ENCODE peak calls at places on chromosome 1, in six cellular contexts. One of them, this sample, is unnamed.

GRCh38 chr1:203807211-203807610 is 11.8 kb downstream of the ZBED6 start:
- DNase-seq in BJ: peak
- DNase-seq in tibial nerve: no peak
- DNase-seq in CD14-positive monocyte: no peak
- DNase-seq in cardiac muscle cell: no peak
- DNase-seq in OCI-LY7: no peak
- DNase-seq in this sample: no peak

GRCh38 chr1:185499986-185500626 is 183.1 kb upstream of the IVNS1ABP start:
- DNase-seq in tibial nerve: no peak
- DNase-seq in BJ: peak
- DNase-seq in cardiac muscle cell: no peak
- DNase-seq in OCI-LY7: no peak
- DNase-seq in CD14-positive monocyte: no peak
- DNase-seq in this sample: no peak

GRCh38 chr1:234699795-234700665 is 90.1 kb upstream of the IRF2BP2 start:
- DNase-seq in cardiac muscle cell: peak
- DNase-seq in BJ: peak
- DNase-seq in tibial nerve: no peak
- DNase-seq in CD14-positive monocyte: peak
- DNase-seq in OCI-LY7: no peak
- DNase-seq in this sample: no peak

GRCh38 chr1:199931666-199932377 is 95.7 kb upstream of the NR5A2 start:
- DNase-seq in CD14-positive monocyte: peak
- DNase-seq in tibial nerve: no peak
- DNase-seq in BJ: no peak
- DNase-seq in OCI-LY7: peak
- DNase-seq in cardiac muscle cell: no peak
- DNase-seq in this sample: no peak

GRCh38 chr1:218850367-218850766 is 323.3 kb upstream of the LYPLAL1 start:
- DNase-seq in OCI-LY7: no peak
- DNase-seq in CD14-positive monocyte: no peak
- DNase-seq in cardiac muscle cell: no peak
- DNase-seq in BJ: no peak
- DNase-seq in tibial nerve: no peak
- DNase-seq in this sample: no peak

GRCh38 chr1:197222025-197222685 is 45.9 kb upstream of the CRB1 start:
- DNase-seq in BJ: no peak
- DNase-seq in tibial nerve: no peak
- DNase-seq in cardiac muscle cell: no peak
- DNase-seq in OCI-LY7: no peak
- DNase-seq in CD14-positive monocyte: no peak
- DNase-seq in this sample: no peak

GRCh38 chr1:88877382-88877825 is 14.0 kb downstream of the GTF2B start:
- DNase-seq in OCI-LY7: peak
- DNase-seq in tibial nerve: no peak
- DNase-seq in cardiac muscle cell: peak
- DNase-seq in CD14-positive monocyte: no peak
- DNase-seq in BJ: no peak
- DNase-seq in this sample: no peak

GRCh38 chr1:10941891-10942541 is 70.4 kb upstream of the TARDBP start:
- DNase-seq in OCI-LY7: peak
- DNase-seq in CD14-positive monocyte: no peak
- DNase-seq in tibial nerve: peak
- DNase-seq in BJ: no peak
- DNase-seq in cardiac muscle cell: peak
- DNase-seq in this sample: peak

GRCh38 chr1:105317976-105318375 is 1568.3 kb downstream of the AMY1C start:
- DNase-seq in cardiac muscle cell: no peak
- DNase-seq in BJ: no peak
- DNase-seq in OCI-LY7: no peak
- DNase-seq in CD14-positive monocyte: no peak
- DNase-seq in tibial nerve: no peak
- DNase-seq in this sample: no peak

GRCh38 chr1:18684306-18684705 is 53.7 kb downstream of the PAX7 start:
- DNase-seq in BJ: no peak
- DNase-seq in CD14-positive monocyte: no peak
- DNase-seq in OCI-LY7: no peak
- DNase-seq in cardiac muscle cell: no peak
- DNase-seq in tibial nerve: no peak
- DNase-seq in this sample: no peak

GRCh38 chr1:204257446-204257845 is 43.7 kb upstream of the GOLT1A start:
- DNase-seq in OCI-LY7: no peak
- DNase-seq in BJ: no peak
- DNase-seq in tibial nerve: no peak
- DNase-seq in CD14-positive monocyte: no peak
- DNase-seq in cardiac muscle cell: no peak
- DNase-seq in this sample: no peak

GRCh38 chr1:197660389-197660788 is 114.9 kb downstream of the DENND1B start:
- DNase-seq in BJ: no peak
- DNase-seq in CD14-positive monocyte: no peak
- DNase-seq in OCI-LY7: no peak
- DNase-seq in cardiac muscle cell: no peak
- DNase-seq in tibial nerve: no peak
- DNase-seq in this sample: no peak

GRCh38 chr1:172697463-172698100 is 38.7 kb downstream of the FASLG start:
- DNase-seq in BJ: no peak
- DNase-seq in OCI-LY7: peak
- DNase-seq in tibial nerve: no peak
- DNase-seq in cardiac muscle cell: no peak
- DNase-seq in CD14-positive monocyte: no peak
- DNase-seq in this sample: no peak

GRCh38 chr1:163999131-163999530 is 559.9 kb upstream of the PBX1 start:
- DNase-seq in CD14-positive monocyte: no peak
- DNase-seq in BJ: no peak
- DNase-seq in cardiac muscle cell: no peak
- DNase-seq in OCI-LY7: no peak
- DNase-seq in tibial nerve: no peak
- DNase-seq in this sample: no peak

GRCh38 chr1:110457206-110457605 is 6.3 kb downstream of the PROK1 start:
- DNase-seq in cardiac muscle cell: no peak
- DNase-seq in OCI-LY7: no peak
- DNase-seq in tibial nerve: no peak
- DNase-seq in BJ: no peak
- DNase-seq in CD14-positive monocyte: no peak
- DNase-seq in this sample: no peak

GRCh38 chr1:113929750-113930498 is 800 bp downstream of the HIPK1 start:
- DNase-seq in tibial nerve: no peak
- DNase-seq in cardiac muscle cell: peak
- DNase-seq in CD14-positive monocyte: peak
- DNase-seq in OCI-LY7: peak
- DNase-seq in BJ: no peak
- DNase-seq in this sample: peak

GRCh38 chr1:116226017-116226416 is 114.8 kb downstream of the MAB21L3 start:
- DNase-seq in CD14-positive monocyte: no peak
- DNase-seq in OCI-LY7: peak
- DNase-seq in cardiac muscle cell: no peak
- DNase-seq in tibial nerve: no peak
- DNase-seq in BJ: no peak
- DNase-seq in this sample: no peak

DNA sequence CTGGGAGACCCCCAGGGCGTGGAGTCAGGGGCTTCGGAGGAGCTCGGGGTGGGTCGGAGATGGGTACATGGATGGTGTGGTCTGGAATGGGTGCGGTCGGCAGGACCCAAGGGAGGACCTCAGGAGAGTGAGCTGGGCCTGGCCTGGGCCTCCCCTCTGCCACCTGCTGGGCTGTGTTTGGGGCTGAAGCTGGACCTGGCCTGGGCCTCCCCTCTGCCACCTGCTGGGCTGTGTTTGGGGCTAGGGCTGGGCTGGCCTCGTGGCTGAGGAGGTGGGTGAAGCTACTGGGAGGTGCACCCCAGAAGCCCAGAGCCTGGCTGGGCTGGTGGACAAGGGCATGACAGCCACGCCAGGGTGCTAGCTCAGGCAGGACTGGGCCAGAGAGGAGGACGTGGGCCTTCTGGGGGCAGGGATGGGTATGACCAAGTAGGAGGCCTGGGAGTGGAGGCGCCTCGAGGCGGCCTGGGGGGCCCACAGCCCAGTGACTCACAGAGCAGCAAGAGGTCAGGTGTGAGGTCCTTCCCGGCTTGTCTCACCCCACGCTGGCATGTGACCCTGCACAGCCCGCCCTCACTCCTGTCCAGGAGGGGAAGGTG is 14.5 kb downstream of the SAMD11 start:
- DNase-seq in cardiac muscle cell: peak
- DNase-seq in OCI-LY7: no peak
- DNase-seq in BJ: no peak
- DNase-seq in tibial nerve: no peak
- DNase-seq in CD14-positive monocyte: no peak
- DNase-seq in this sample: no peak
- TF ChIP-seq CTCF in cardiac muscle cell: peak
- TF ChIP-seq CTCF in OCI-LY7: no peak
- TF ChIP-seq CTCF in BJ: peak
- TF ChIP-seq CTCF in tibial nerve: peak
- TF ChIP-seq CTCF in CD14-positive monocyte: peak
- TF ChIP-seq CTCF in this sample: peak

GRCh38 chr1:8330271-8331125 is 12.6 kb downstream of the SLC45A1 start:
- DNase-seq in BJ: no peak
- DNase-seq in OCI-LY7: no peak
- DNase-seq in tibial nerve: no peak
- DNase-seq in cardiac muscle cell: no peak
- DNase-seq in CD14-positive monocyte: no peak
- DNase-seq in this sample: no peak

GRCh38 chr1:8335246-8335645 is 17.3 kb downstream of the SLC45A1 start:
- DNase-seq in tibial nerve: no peak
- DNase-seq in BJ: no peak
- DNase-seq in cardiac muscle cell: no peak
- DNase-seq in OCI-LY7: no peak
- DNase-seq in CD14-positive monocyte: no peak
- DNase-seq in this sample: no peak

GRCh38 chr1:8332806-8333205 is 14.9 kb downstream of the SLC45A1 start:
- DNase-seq in cardiac muscle cell: no peak
- DNase-seq in BJ: no peak
- DNase-seq in tibial nerve: no peak
- DNase-seq in OCI-LY7: no peak
- DNase-seq in CD14-positive monocyte: no peak
- DNase-seq in this sample: no peak

GRCh38 chr1:8334106-8334851 is 16.4 kb downstream of the SLC45A1 start:
- DNase-seq in BJ: no peak
- DNase-seq in cardiac muscle cell: no peak
- DNase-seq in CD14-positive monocyte: no peak
- DNase-seq in tibial nerve: no peak
- DNase-seq in OCI-LY7: no peak
- DNase-seq in this sample: no peak

DNA sequence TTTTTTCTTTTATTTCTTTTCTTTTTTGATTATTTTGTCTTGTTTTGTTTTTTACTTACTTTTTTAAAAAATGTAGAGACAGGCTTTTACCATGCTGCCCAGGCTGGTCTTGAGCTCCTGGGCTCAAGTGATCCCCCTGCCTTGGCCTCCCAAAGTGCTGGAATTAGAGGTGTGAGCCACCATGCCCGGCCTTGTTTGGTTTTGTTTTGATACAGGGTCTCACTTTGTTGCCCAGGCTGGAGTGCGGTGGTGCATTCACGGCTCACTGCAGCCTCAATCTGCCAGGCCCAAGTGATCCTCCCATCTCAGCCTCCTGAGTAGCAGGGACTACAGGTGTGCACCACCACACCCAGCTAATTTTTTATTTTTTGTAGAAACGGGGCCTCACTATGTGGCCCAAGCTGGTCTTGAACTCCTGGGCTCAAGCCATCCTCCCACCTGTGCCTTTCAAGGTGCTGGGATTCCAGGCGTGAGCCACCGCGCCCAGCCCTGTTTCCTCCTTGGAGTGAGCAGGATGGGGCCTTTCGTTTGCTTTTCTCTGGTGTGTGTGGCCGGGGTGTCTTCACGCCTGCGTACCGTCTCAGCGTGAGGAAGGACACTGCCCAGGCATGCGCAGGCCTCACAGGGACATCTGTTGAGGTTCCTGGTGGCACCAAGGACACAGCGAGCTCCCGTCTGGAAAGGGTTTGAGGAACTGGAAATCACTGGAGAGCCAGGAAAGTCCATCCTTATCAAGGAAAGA is 15.5 kb downstream of the SLC45A1 start:
- DNase-seq in tibial nerve: no peak
- DNase-seq in CD14-positive monocyte: no peak
- DNase-seq in cardiac muscle cell: no peak
- DNase-seq in BJ: no peak
- DNase-seq in OCI-LY7: no peak
- DNase-seq in this sample: no peak
- TF ChIP-seq CTCF in tibial nerve: no peak
- TF ChIP-seq CTCF in CD14-positive monocyte: no peak
- TF ChIP-seq CTCF in cardiac muscle cell: no peak
- TF ChIP-seq CTCF in BJ: no peak
- TF ChIP-seq CTCF in OCI-LY7: no peak
- TF ChIP-seq CTCF in this sample: no peak

DNA sequence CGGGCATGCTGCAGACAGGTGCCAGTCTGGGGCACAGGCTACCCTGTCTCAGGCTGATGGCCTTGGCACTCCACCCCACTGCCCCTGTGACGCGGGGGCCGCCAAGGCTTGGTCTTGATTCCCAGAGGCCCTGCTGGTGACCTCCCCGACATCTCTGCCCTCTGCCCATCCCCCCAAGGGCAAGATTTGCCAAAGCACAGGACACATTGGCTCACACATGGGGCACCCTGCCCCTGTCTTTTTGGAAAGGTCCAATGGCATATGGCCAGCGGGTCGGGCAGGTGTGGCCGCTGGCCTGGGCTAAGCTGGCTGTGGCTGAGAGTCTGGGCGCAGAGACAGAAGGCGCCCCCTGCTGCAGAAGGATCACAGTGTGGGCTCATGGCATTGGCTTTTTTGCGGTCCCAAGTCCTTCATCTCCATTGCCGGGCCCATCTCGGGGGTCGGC is 4.6 kb downstream of the MIB2 start:
- DNase-seq in OCI-LY7: peak
- DNase-seq in CD14-positive monocyte: no peak
- DNase-seq in BJ: no peak
- DNase-seq in cardiac muscle cell: no peak
- DNase-seq in tibial nerve: no peak
- DNase-seq in this sample: no peak
- TF ChIP-seq CTCF in OCI-LY7: peak
- TF ChIP-seq CTCF in CD14-positive monocyte: no peak
- TF ChIP-seq CTCF in BJ: peak
- TF ChIP-seq CTCF in cardiac muscle cell: peak
- TF ChIP-seq CTCF in tibial nerve: no peak
- TF ChIP-seq CTCF in this sample: peak

GRCh38 chr1:191142748-191143147 is 665.1 kb upstream of the BRINP3 start:
- DNase-seq in tibial nerve: no peak
- DNase-seq in OCI-LY7: no peak
- DNase-seq in CD14-positive monocyte: no peak
- DNase-seq in BJ: no peak
- DNase-seq in cardiac muscle cell: no peak
- DNase-seq in this sample: no peak

GRCh38 chr1:191134796-191135195 is 657.1 kb upstream of the BRINP3 start:
- DNase-seq in CD14-positive monocyte: no peak
- DNase-seq in cardiac muscle cell: peak
- DNase-seq in OCI-LY7: no peak
- DNase-seq in BJ: no peak
- DNase-seq in tibial nerve: no peak
- DNase-seq in this sample: no peak

GRCh38 chr1:191145834-191146233 is 668.2 kb upstream of the BRINP3 start:
- DNase-seq in tibial nerve: no peak
- DNase-seq in BJ: no peak
- DNase-seq in CD14-positive monocyte: no peak
- DNase-seq in OCI-LY7: no peak
- DNase-seq in cardiac muscle cell: no peak
- DNase-seq in this sample: no peak

DNA sequence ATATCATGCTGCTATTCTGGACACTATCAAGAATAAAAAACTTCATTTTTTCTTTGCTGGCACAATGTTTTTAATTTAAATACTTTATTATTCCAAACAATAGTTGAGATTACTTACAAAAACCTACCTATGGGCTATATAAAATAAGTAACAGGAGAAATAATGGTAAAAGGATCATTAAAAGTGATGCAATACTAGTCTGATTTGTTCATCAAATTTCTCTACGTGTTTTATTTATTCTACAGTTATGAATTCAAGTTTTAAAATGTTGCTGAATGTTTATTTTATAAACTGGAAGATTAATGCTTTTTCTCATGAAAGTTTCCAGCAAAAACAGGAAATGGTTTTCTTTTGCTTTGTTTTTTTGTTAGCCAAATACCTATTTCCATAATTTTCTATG is 662.4 kb upstream of the BRINP3 start:
- DNase-seq in tibial nerve: no peak
- DNase-seq in OCI-LY7: no peak
- DNase-seq in CD14-positive monocyte: no peak
- DNase-seq in cardiac muscle cell: no peak
- DNase-seq in BJ: no peak
- DNase-seq in this sample: no peak
- TF ChIP-seq CTCF in tibial nerve: no peak
- TF ChIP-seq CTCF in OCI-LY7: no peak
- TF ChIP-seq CTCF in CD14-positive monocyte: no peak
- TF ChIP-seq CTCF in cardiac muscle cell: no peak
- TF ChIP-seq CTCF in BJ: no peak
- TF ChIP-seq CTCF in this sample: no peak